ENCODE peak calls at places on chromosomes 11 and 22, in ten cellular contexts. One of them, this sample, is unnamed.
A peak's percentile ranks its signal among the peaks of the same experiment; 100 is the strongest.

GRCh38 chr22:37020192-37020479 is 594 bp downstream of the MPST start:
- DNase-seq in choroid plexus epithelial cell: peak; percentile 66
- DNase-seq in fibroblast of lung: peak; percentile 53
- DNase-seq in stomach: peak; percentile 58
- DNase-seq in pancreas: no peak
- DNase-seq in A549: no peak
- DNase-seq in AG10803: peak; percentile 56
- DNase-seq in HFF-Myc: no peak
- DNase-seq in HepG2: no peak
- DNase-seq in ovary: peak; percentile 46
- DNase-seq in this sample: peak; percentile 59

GRCh38 chr11:128916037-128916572 is 24.9 kb downstream of the KCNJ5 start:
- DNase-seq in choroid plexus epithelial cell: no peak
- DNase-seq in fibroblast of lung: no peak
- DNase-seq in stomach: no peak
- DNase-seq in pancreas: no peak
- DNase-seq in A549: no peak
- DNase-seq in AG10803: no peak
- DNase-seq in HFF-Myc: no peak
- DNase-seq in HepG2: no peak
- DNase-seq in ovary: no peak
- DNase-seq in this sample: no peak

GRCh38 chr11:32118025-32118974 is 27.4 kb downstream of the RCN1 start:
- DNase-seq in choroid plexus epithelial cell: peak; percentile 52
- DNase-seq in fibroblast of lung: peak; percentile 79
- DNase-seq in stomach: no peak
- DNase-seq in pancreas: no peak
- DNase-seq in A549: no peak
- DNase-seq in AG10803: peak; percentile 25
- DNase-seq in HFF-Myc: no peak
- DNase-seq in HepG2: peak; percentile 64
- DNase-seq in ovary: no peak
- DNase-seq in this sample: peak; percentile 85

GRCh38 chr11:114928260-114928870 is 250.0 kb downstream of the NXPE2 start:
- DNase-seq in choroid plexus epithelial cell: no peak
- DNase-seq in fibroblast of lung: no peak
- DNase-seq in stomach: no peak
- DNase-seq in pancreas: no peak
- DNase-seq in A549: no peak
- DNase-seq in AG10803: no peak
- DNase-seq in HFF-Myc: no peak
- DNase-seq in HepG2: no peak
- DNase-seq in ovary: no peak
- DNase-seq in this sample: no peak

GRCh38 chr11:27281740-27282139 is 81.3 kb downstream of the CCDC34 start:
- DNase-seq in choroid plexus epithelial cell: no peak
- DNase-seq in fibroblast of lung: no peak
- DNase-seq in stomach: no peak
- DNase-seq in pancreas: no peak
- DNase-seq in A549: no peak
- DNase-seq in AG10803: no peak
- DNase-seq in HFF-Myc: no peak
- DNase-seq in HepG2: peak; percentile 29
- DNase-seq in ovary: no peak
- DNase-seq in this sample: no peak

GRCh38 chr11:79663012-79663411 is 222.2 kb upstream of the TENM4 start:
- DNase-seq in choroid plexus epithelial cell: no peak
- DNase-seq in fibroblast of lung: no peak
- DNase-seq in stomach: no peak
- DNase-seq in pancreas: no peak
- DNase-seq in A549: no peak
- DNase-seq in AG10803: no peak
- DNase-seq in HFF-Myc: no peak
- DNase-seq in HepG2: no peak
- DNase-seq in ovary: no peak
- DNase-seq in this sample: no peak

GRCh38 chr22:43990044-43990443 is 34.1 kb upstream of the PARVB start:
- DNase-seq in choroid plexus epithelial cell: no peak
- DNase-seq in fibroblast of lung: no peak
- DNase-seq in stomach: no peak
- DNase-seq in pancreas: no peak
- DNase-seq in A549: no peak
- DNase-seq in AG10803: no peak
- DNase-seq in HFF-Myc: no peak
- DNase-seq in HepG2: no peak
- DNase-seq in ovary: no peak
- DNase-seq in this sample: no peak

GRCh38 chr22:32810241-32811133 is 9.0 kb downstream of the TIMP3 start:
- DNase-seq in choroid plexus epithelial cell: peak; percentile 68
- DNase-seq in fibroblast of lung: peak; percentile 30
- DNase-seq in stomach: no peak
- DNase-seq in pancreas: no peak
- DNase-seq in A549: no peak
- DNase-seq in AG10803: no peak
- DNase-seq in HFF-Myc: no peak
- DNase-seq in HepG2: no peak
- DNase-seq in ovary: no peak
- DNase-seq in this sample: no peak

GRCh38 chr11:34363363-34364084 is 5.7 kb upstream of the ABTB2 start:
- DNase-seq in choroid plexus epithelial cell: no peak
- DNase-seq in fibroblast of lung: no peak
- DNase-seq in stomach: no peak
- DNase-seq in pancreas: no peak
- DNase-seq in A549: no peak
- DNase-seq in AG10803: peak; percentile 28
- DNase-seq in HFF-Myc: no peak
- DNase-seq in HepG2: peak; percentile 76
- DNase-seq in ovary: no peak
- DNase-seq in this sample: no peak

GRCh38 chr11:122785156-122785605 is 53.1 kb upstream of the CRTAM start:
- DNase-seq in choroid plexus epithelial cell: no peak
- DNase-seq in fibroblast of lung: no peak
- DNase-seq in stomach: no peak
- DNase-seq in pancreas: no peak
- DNase-seq in A549: no peak
- DNase-seq in AG10803: no peak
- DNase-seq in HFF-Myc: no peak
- DNase-seq in HepG2: no peak
- DNase-seq in ovary: peak; percentile 12
- DNase-seq in this sample: no peak

GRCh38 chr11:19739872-19740271 is 27.2 kb downstream of the NAV2 start:
- DNase-seq in choroid plexus epithelial cell: peak; percentile 31
- DNase-seq in fibroblast of lung: peak; percentile 12
- DNase-seq in stomach: no peak
- DNase-seq in pancreas: no peak
- DNase-seq in A549: no peak
- DNase-seq in AG10803: peak; percentile 26
- DNase-seq in HFF-Myc: no peak
- DNase-seq in HepG2: peak; percentile 13
- DNase-seq in ovary: no peak
- DNase-seq in this sample: no peak
- TF ChIP-seq CTCF in choroid plexus epithelial cell: peak; percentile 60
- TF ChIP-seq CTCF in fibroblast of lung: peak; percentile 48
- TF ChIP-seq CTCF in stomach: no peak
- TF ChIP-seq CTCF in pancreas: no peak
- TF ChIP-seq CTCF in A549: peak; percentile 31
- TF ChIP-seq CTCF in AG10803: peak; percentile 54
- TF ChIP-seq CTCF in HFF-Myc: peak; percentile 47
- TF ChIP-seq CTCF in HepG2: no peak
- TF ChIP-seq CTCF in ovary: no peak
- TF ChIP-seq CTCF in this sample: peak; percentile 39

GRCh38 chr22:26170112-26170492 is 840 bp downstream of the SEZ6L start:
- DNase-seq in choroid plexus epithelial cell: no peak
- DNase-seq in fibroblast of lung: no peak
- DNase-seq in stomach: no peak
- DNase-seq in pancreas: no peak
- DNase-seq in A549: no peak
- DNase-seq in AG10803: no peak
- DNase-seq in HFF-Myc: no peak
- DNase-seq in HepG2: no peak
- DNase-seq in ovary: no peak
- DNase-seq in this sample: no peak

GRCh38 chr22:26170795-26171194 is 1.5 kb downstream of the SEZ6L start:
- DNase-seq in choroid plexus epithelial cell: no peak
- DNase-seq in fibroblast of lung: no peak
- DNase-seq in stomach: no peak
- DNase-seq in pancreas: peak; percentile 55
- DNase-seq in A549: no peak
- DNase-seq in AG10803: no peak
- DNase-seq in HFF-Myc: no peak
- DNase-seq in HepG2: no peak
- DNase-seq in ovary: no peak
- DNase-seq in this sample: no peak

GRCh38 chr22:26168199-26168915 is 905 bp upstream of the SEZ6L start:
- DNase-seq in choroid plexus epithelial cell: no peak
- DNase-seq in fibroblast of lung: no peak
- DNase-seq in stomach: no peak
- DNase-seq in pancreas: no peak
- DNase-seq in A549: no peak
- DNase-seq in AG10803: no peak
- DNase-seq in HFF-Myc: no peak
- DNase-seq in HepG2: no peak
- DNase-seq in ovary: no peak
- DNase-seq in this sample: no peak

GRCh38 chr22:26168934-26169311 is 339 bp upstream of the SEZ6L start:
- DNase-seq in choroid plexus epithelial cell: no peak
- DNase-seq in fibroblast of lung: peak; percentile 6
- DNase-seq in stomach: no peak
- DNase-seq in pancreas: peak; percentile 46
- DNase-seq in A549: no peak
- DNase-seq in AG10803: no peak
- DNase-seq in HFF-Myc: no peak
- DNase-seq in HepG2: no peak
- DNase-seq in ovary: no peak
- DNase-seq in this sample: no peak

GRCh38 chr22:26169312-26170111 is at the start of gene SEZ6L:
- DNase-seq in choroid plexus epithelial cell: no peak
- DNase-seq in fibroblast of lung: peak; percentile 7
- DNase-seq in stomach: no peak
- DNase-seq in pancreas: peak; percentile 69
- DNase-seq in A549: no peak
- DNase-seq in AG10803: no peak
- DNase-seq in HFF-Myc: no peak
- DNase-seq in HepG2: no peak
- DNase-seq in ovary: no peak
- DNase-seq in this sample: no peak
- H3K4me3 ChIP-seq in choroid plexus epithelial cell: no peak within 1 kb of the TSS
- H3K4me3 ChIP-seq in fibroblast of lung: no peak within 1 kb of the TSS
- H3K4me3 ChIP-seq in stomach: peak within 1 kb of the TSS; percentile 45
- H3K4me3 ChIP-seq in pancreas: peak within 1 kb of the TSS; percentile 32
- H3K4me3 ChIP-seq in A549: no peak within 1 kb of the TSS
- H3K4me3 ChIP-seq in AG10803: no peak within 1 kb of the TSS
- H3K4me3 ChIP-seq in HFF-Myc: no peak within 1 kb of the TSS
- H3K4me3 ChIP-seq in HepG2: peak within 1 kb of the TSS; percentile 23
- H3K4me3 ChIP-seq in ovary: no peak within 1 kb of the TSS
- H3K4me3 ChIP-seq in this sample: no peak within 1 kb of the TSS

DNA sequence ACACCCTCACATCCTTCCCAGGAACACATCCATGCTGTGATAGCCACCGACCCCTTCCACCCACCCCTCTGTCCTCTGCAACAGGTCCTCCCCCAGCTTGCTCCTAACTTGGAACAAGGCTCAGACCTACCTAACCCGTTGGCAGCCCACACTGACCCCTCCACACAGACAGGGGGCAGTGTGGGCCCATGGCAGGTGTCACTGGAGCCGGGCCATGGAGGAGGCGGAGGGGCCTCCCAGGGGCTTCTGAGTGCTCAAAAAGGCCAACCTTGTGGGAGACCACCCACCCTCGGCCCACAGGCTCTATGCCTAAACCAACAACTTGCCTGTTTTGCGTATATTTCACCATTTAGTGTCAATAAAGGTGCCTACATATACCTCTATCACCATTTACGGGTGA is 57.0 kb downstream of the CERK start:
- DNase-seq in choroid plexus epithelial cell: no peak
- DNase-seq in fibroblast of lung: no peak
- DNase-seq in stomach: no peak
- DNase-seq in pancreas: no peak
- DNase-seq in A549: peak; percentile 36
- DNase-seq in AG10803: no peak
- DNase-seq in HFF-Myc: no peak
- DNase-seq in HepG2: peak; percentile 18
- DNase-seq in ovary: no peak
- DNase-seq in this sample: no peak
- TF ChIP-seq CTCF in choroid plexus epithelial cell: peak; percentile 42
- TF ChIP-seq CTCF in fibroblast of lung: no peak
- TF ChIP-seq CTCF in stomach: no peak
- TF ChIP-seq CTCF in pancreas: peak; percentile 14
- TF ChIP-seq CTCF in A549: no peak
- TF ChIP-seq CTCF in AG10803: no peak
- TF ChIP-seq CTCF in HFF-Myc: no peak
- TF ChIP-seq CTCF in HepG2: peak; percentile 58
- TF ChIP-seq CTCF in ovary: no peak
- TF ChIP-seq CTCF in this sample: peak; percentile 43

DNA sequence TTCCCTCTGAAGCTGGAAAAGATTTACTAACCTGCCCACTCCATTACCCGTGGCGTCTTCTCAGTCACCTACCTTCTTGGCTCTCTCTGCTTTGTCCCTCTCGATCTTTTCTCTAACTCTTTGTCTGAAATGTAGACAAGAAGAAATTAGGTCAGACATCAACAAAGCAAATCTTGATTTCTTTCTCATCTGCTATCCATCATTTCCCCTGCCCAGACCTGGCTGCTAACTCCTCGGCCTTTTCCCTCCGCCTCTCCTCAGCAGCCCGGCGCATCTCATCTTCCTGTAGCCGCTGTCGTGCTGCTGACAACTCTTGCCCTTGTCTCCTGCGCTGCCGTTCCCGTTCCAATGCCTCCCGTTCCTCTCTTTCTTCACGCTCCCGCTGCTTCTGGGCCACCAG is 1.2 kb downstream of the UBXN1 start:
- DNase-seq in choroid plexus epithelial cell: no peak
- DNase-seq in fibroblast of lung: no peak
- DNase-seq in stomach: no peak
- DNase-seq in pancreas: no peak
- DNase-seq in A549: no peak
- DNase-seq in AG10803: no peak
- DNase-seq in HFF-Myc: no peak
- DNase-seq in HepG2: no peak
- DNase-seq in ovary: no peak
- DNase-seq in this sample: no peak
- H3K4me3 ChIP-seq in choroid plexus epithelial cell: peak overlapping the region; percentile 96
- H3K4me3 ChIP-seq in fibroblast of lung: peak overlapping the region; percentile 74
- H3K4me3 ChIP-seq in stomach: peak overlapping the region; percentile 99
- H3K4me3 ChIP-seq in pancreas: peak overlapping the region; percentile 97
- H3K4me3 ChIP-seq in A549: peak overlapping the region; percentile 67
- H3K4me3 ChIP-seq in AG10803: peak overlapping the region; percentile 95
- H3K4me3 ChIP-seq in HFF-Myc: peak overlapping the region; percentile 76
- H3K4me3 ChIP-seq in HepG2: peak overlapping the region; percentile 94
- H3K4me3 ChIP-seq in ovary: no peak overlapping the region
- H3K4me3 ChIP-seq in this sample: peak overlapping the region; percentile 15

DNA sequence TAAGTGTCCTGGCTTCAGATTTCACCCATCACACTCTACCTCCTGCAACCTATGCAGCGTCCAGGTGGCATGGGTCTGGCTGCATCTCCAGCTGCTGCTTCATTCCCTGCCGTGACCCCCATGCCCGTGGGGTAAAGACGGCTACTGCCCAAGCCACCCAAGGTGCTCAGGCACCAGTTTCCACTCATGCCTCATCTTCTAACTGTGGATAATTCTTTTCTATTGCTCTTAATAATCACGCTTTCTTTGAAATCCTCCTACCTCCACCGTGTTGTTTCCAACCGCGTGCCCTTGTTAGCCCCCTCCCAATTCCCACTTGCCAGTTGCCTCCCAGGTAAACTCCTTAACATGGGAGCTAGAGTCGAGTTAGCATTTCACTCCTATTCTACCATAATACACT is 738.5 kb downstream of the OPCML start:
- DNase-seq in choroid plexus epithelial cell: no peak
- DNase-seq in fibroblast of lung: no peak
- DNase-seq in stomach: no peak
- DNase-seq in pancreas: no peak
- DNase-seq in A549: no peak
- DNase-seq in AG10803: no peak
- DNase-seq in HFF-Myc: no peak
- DNase-seq in HepG2: no peak
- DNase-seq in ovary: no peak
- DNase-seq in this sample: no peak
- TF ChIP-seq CTCF in choroid plexus epithelial cell: no peak
- TF ChIP-seq CTCF in fibroblast of lung: no peak
- TF ChIP-seq CTCF in stomach: no peak
- TF ChIP-seq CTCF in pancreas: no peak
- TF ChIP-seq CTCF in A549: no peak
- TF ChIP-seq CTCF in AG10803: no peak
- TF ChIP-seq CTCF in HFF-Myc: no peak
- TF ChIP-seq CTCF in HepG2: no peak
- TF ChIP-seq CTCF in ovary: no peak
- TF ChIP-seq CTCF in this sample: no peak